ENCODE peak calls at places on chromosomes 5 and 9, in seven cellular contexts. One of them, this sample, is unnamed.

GRCh38 chr9:77304543-77304942 is 127.2 kb downstream of the VPS13A start:
- DNase-seq in prostate gland: no peak
- DNase-seq in CD4-positive, alpha-beta T cell: no peak
- DNase-seq in PC-9: no peak
- DNase-seq in GM23338: no peak
- DNase-seq in heart right ventricle: no peak
- DNase-seq in stomach: no peak
- DNase-seq in this sample: no peak

GRCh38 chr5:180336234-180337020 is 16.7 kb downstream of the GFPT2 start:
- DNase-seq in heart right ventricle: no peak
- DNase-seq in prostate gland: no peak
- DNase-seq in stomach: no peak
- DNase-seq in GM23338: no peak
- DNase-seq in PC-9: no peak
- DNase-seq in CD4-positive, alpha-beta T cell: no peak
- DNase-seq in this sample: no peak

GRCh38 chr9:126151031-126151670 is 175.5 kb upstream of the MVB12B start:
- DNase-seq in CD4-positive, alpha-beta T cell: no peak
- DNase-seq in stomach: peak
- DNase-seq in heart right ventricle: no peak
- DNase-seq in GM23338: no peak
- DNase-seq in PC-9: no peak
- DNase-seq in prostate gland: no peak
- DNase-seq in this sample: no peak

GRCh38 chr5:17378346-17378984 is 119.6 kb upstream of the TAF11L2 start:
- DNase-seq in prostate gland: no peak
- DNase-seq in heart right ventricle: no peak
- DNase-seq in GM23338: no peak
- DNase-seq in CD4-positive, alpha-beta T cell: no peak
- DNase-seq in stomach: no peak
- DNase-seq in PC-9: no peak
- DNase-seq in this sample: no peak

GRCh38 chr9:85942913-85943729 is 2.2 kb downstream of the NAA35 start:
- DNase-seq in stomach: no peak
- DNase-seq in PC-9: no peak
- DNase-seq in GM23338: no peak
- DNase-seq in CD4-positive, alpha-beta T cell: no peak
- DNase-seq in prostate gland: peak
- DNase-seq in heart right ventricle: no peak
- DNase-seq in this sample: no peak

GRCh38 chr9:2228132-2228531 is 213.0 kb downstream of the SMARCA2 start:
- DNase-seq in heart right ventricle: no peak
- DNase-seq in prostate gland: no peak
- DNase-seq in stomach: no peak
- DNase-seq in GM23338: peak
- DNase-seq in PC-9: no peak
- DNase-seq in CD4-positive, alpha-beta T cell: no peak
- DNase-seq in this sample: peak

GRCh38 chr9:131120620-131121228 is 4.7 kb upstream of the NUP214 start:
- DNase-seq in CD4-positive, alpha-beta T cell: no peak
- DNase-seq in GM23338: no peak
- DNase-seq in prostate gland: no peak
- DNase-seq in stomach: no peak
- DNase-seq in heart right ventricle: no peak
- DNase-seq in PC-9: no peak
- DNase-seq in this sample: no peak

GRCh38 chr5:111197523-111197922 is 26.7 kb upstream of the CAMK4 start:
- DNase-seq in heart right ventricle: no peak
- DNase-seq in CD4-positive, alpha-beta T cell: no peak
- DNase-seq in prostate gland: no peak
- DNase-seq in GM23338: peak
- DNase-seq in PC-9: no peak
- DNase-seq in stomach: no peak
- DNase-seq in this sample: peak

GRCh38 chr5:120139039-120139438 is 325.1 kb upstream of the PRR16 start:
- DNase-seq in GM23338: no peak
- DNase-seq in heart right ventricle: peak
- DNase-seq in prostate gland: peak
- DNase-seq in PC-9: no peak
- DNase-seq in stomach: no peak
- DNase-seq in CD4-positive, alpha-beta T cell: no peak
- DNase-seq in this sample: no peak

GRCh38 chr5:71937906-71938698 is 169.2 kb upstream of the MAP1B start:
- DNase-seq in heart right ventricle: no peak
- DNase-seq in PC-9: no peak
- DNase-seq in stomach: no peak
- DNase-seq in CD4-positive, alpha-beta T cell: no peak
- DNase-seq in prostate gland: no peak
- DNase-seq in GM23338: no peak
- DNase-seq in this sample: no peak

GRCh38 chr9:135864447-135865049 is 42.8 kb downstream of the CAMSAP1 start:
- DNase-seq in GM23338: peak
- DNase-seq in heart right ventricle: peak
- DNase-seq in stomach: peak
- DNase-seq in CD4-positive, alpha-beta T cell: peak
- DNase-seq in prostate gland: peak
- DNase-seq in PC-9: peak
- DNase-seq in this sample: peak

GRCh38 chr9:73081979-73082657 is 69.5 kb upstream of the ANXA1 start:
- DNase-seq in stomach: no peak
- DNase-seq in PC-9: no peak
- DNase-seq in heart right ventricle: no peak
- DNase-seq in GM23338: peak
- DNase-seq in CD4-positive, alpha-beta T cell: no peak
- DNase-seq in prostate gland: no peak
- DNase-seq in this sample: peak

GRCh38 chr5:38433160-38433861 is 123.1 kb downstream of the LIFR start:
- DNase-seq in heart right ventricle: peak
- DNase-seq in prostate gland: no peak
- DNase-seq in GM23338: no peak
- DNase-seq in PC-9: no peak
- DNase-seq in stomach: no peak
- DNase-seq in CD4-positive, alpha-beta T cell: no peak
- DNase-seq in this sample: no peak

DNA sequence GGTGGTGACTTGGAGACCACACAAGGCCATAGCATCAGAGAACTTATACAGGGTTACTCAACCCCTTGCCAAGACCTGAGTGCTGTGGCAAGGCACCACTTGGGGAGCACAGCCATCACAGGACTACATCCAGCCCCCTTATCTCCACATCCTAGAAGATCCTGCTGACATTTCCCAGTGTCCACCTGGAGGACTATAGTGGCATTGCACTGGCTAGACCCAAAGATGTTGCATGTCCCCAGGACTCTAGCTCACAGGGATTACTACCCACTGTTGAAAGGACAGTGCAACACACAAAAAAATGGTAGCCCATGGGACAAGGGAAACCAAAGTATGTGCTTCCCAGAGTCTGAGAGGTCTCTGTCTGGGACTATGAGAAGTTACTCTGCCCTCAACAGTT is 411.1 kb upstream of the NUDT12 start:
- DNase-seq in stomach: no peak
- DNase-seq in CD4-positive, alpha-beta T cell: no peak
- DNase-seq in GM23338: peak
- DNase-seq in prostate gland: no peak
- DNase-seq in heart right ventricle: no peak
- DNase-seq in PC-9: no peak
- DNase-seq in this sample: peak
- TF ChIP-seq CTCF in stomach: no peak
- TF ChIP-seq CTCF in CD4-positive, alpha-beta T cell: no peak
- TF ChIP-seq CTCF in GM23338: peak
- TF ChIP-seq CTCF in prostate gland: no peak
- TF ChIP-seq CTCF in heart right ventricle: no peak
- TF ChIP-seq CTCF in PC-9: peak
- TF ChIP-seq CTCF in this sample: no peak

GRCh38 chr9:129875687-129876395 is 40.6 kb downstream of the USP20 start:
- DNase-seq in CD4-positive, alpha-beta T cell: no peak
- DNase-seq in heart right ventricle: no peak
- DNase-seq in PC-9: no peak
- DNase-seq in prostate gland: no peak
- DNase-seq in stomach: no peak
- DNase-seq in GM23338: no peak
- DNase-seq in this sample: no peak
- TF ChIP-seq CTCF in CD4-positive, alpha-beta T cell: no peak
- TF ChIP-seq CTCF in heart right ventricle: no peak
- TF ChIP-seq CTCF in PC-9: no peak
- TF ChIP-seq CTCF in prostate gland: no peak
- TF ChIP-seq CTCF in stomach: no peak
- TF ChIP-seq CTCF in GM23338: no peak
- TF ChIP-seq CTCF in this sample: no peak

GRCh38 chr9:120734607-120735006 is 20.3 kb upstream of the MEGF9 start:
- DNase-seq in GM23338: no peak
- DNase-seq in CD4-positive, alpha-beta T cell: no peak
- DNase-seq in prostate gland: no peak
- DNase-seq in heart right ventricle: no peak
- DNase-seq in PC-9: no peak
- DNase-seq in stomach: no peak
- DNase-seq in this sample: no peak

GRCh38 chr9:120726484-120726883 is 12.2 kb upstream of the MEGF9 start:
- DNase-seq in heart right ventricle: no peak
- DNase-seq in PC-9: no peak
- DNase-seq in stomach: no peak
- DNase-seq in prostate gland: no peak
- DNase-seq in CD4-positive, alpha-beta T cell: no peak
- DNase-seq in GM23338: no peak
- DNase-seq in this sample: no peak

GRCh38 chr9:120733190-120733589 is 18.9 kb upstream of the MEGF9 start:
- DNase-seq in PC-9: peak
- DNase-seq in heart right ventricle: peak
- DNase-seq in prostate gland: no peak
- DNase-seq in GM23338: no peak
- DNase-seq in CD4-positive, alpha-beta T cell: no peak
- DNase-seq in stomach: peak
- DNase-seq in this sample: no peak

GRCh38 chr9:120730661-120731514 is 16.6 kb upstream of the MEGF9 start:
- DNase-seq in CD4-positive, alpha-beta T cell: no peak
- DNase-seq in PC-9: peak
- DNase-seq in heart right ventricle: peak
- DNase-seq in GM23338: peak
- DNase-seq in stomach: peak
- DNase-seq in prostate gland: no peak
- DNase-seq in this sample: peak

GRCh38 chr9:120729796-120730195 is 15.5 kb upstream of the MEGF9 start:
- DNase-seq in prostate gland: no peak
- DNase-seq in stomach: no peak
- DNase-seq in heart right ventricle: no peak
- DNase-seq in CD4-positive, alpha-beta T cell: no peak
- DNase-seq in GM23338: peak
- DNase-seq in PC-9: no peak
- DNase-seq in this sample: peak
- TF ChIP-seq CTCF in prostate gland: no peak
- TF ChIP-seq CTCF in stomach: no peak
- TF ChIP-seq CTCF in heart right ventricle: no peak
- TF ChIP-seq CTCF in CD4-positive, alpha-beta T cell: no peak
- TF ChIP-seq CTCF in GM23338: peak
- TF ChIP-seq CTCF in PC-9: peak
- TF ChIP-seq CTCF in this sample: peak

DNA sequence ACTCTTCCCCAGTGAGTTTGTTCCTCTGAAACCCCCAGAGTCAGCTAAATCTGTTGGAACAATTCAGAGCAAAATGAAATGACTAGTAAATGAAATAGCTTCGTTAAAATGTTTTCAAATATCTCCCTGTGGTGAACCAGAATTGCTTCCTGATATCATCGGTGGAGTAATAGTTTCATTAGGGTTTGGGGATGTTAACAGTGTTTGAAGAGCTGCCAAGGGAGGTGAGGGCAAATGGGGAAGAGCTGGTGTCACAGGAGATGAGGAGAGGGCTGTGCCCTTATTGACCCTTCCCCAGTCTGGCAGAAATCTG is 4.3 kb upstream of the C7 start:
- DNase-seq in CD4-positive, alpha-beta T cell: no peak
- DNase-seq in GM23338: no peak
- DNase-seq in prostate gland: no peak
- DNase-seq in PC-9: no peak
- DNase-seq in heart right ventricle: no peak
- DNase-seq in stomach: no peak
- DNase-seq in this sample: no peak
- TF ChIP-seq CTCF in CD4-positive, alpha-beta T cell: no peak
- TF ChIP-seq CTCF in GM23338: no peak
- TF ChIP-seq CTCF in prostate gland: no peak
- TF ChIP-seq CTCF in PC-9: peak
- TF ChIP-seq CTCF in heart right ventricle: no peak
- TF ChIP-seq CTCF in stomach: peak
- TF ChIP-seq CTCF in this sample: no peak

DNA sequence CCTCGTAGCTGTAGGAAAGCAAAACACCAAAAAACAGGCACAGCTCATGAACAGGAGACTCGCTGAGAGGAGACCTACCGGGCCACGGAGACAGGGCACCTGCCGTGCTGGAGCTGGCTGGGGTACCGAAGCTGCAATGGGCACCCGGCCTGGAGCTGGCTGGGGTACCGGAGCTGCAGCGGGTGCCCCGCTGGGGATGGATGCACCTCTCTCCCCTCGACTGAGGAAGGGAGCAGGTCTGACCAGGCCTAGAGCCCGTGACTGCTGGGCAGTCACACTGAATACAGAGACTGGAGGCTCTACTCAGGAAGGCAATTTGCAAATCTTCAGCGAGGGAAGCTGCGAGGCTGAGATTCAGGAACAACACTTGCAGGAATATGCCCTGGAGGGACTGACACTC is 27.7 kb upstream of the LPCAT1 start:
- DNase-seq in PC-9: no peak
- DNase-seq in prostate gland: peak
- DNase-seq in stomach: no peak
- DNase-seq in heart right ventricle: no peak
- DNase-seq in CD4-positive, alpha-beta T cell: no peak
- DNase-seq in GM23338: no peak
- DNase-seq in this sample: no peak
- TF ChIP-seq CTCF in PC-9: no peak
- TF ChIP-seq CTCF in prostate gland: no peak
- TF ChIP-seq CTCF in stomach: no peak
- TF ChIP-seq CTCF in heart right ventricle: no peak
- TF ChIP-seq CTCF in CD4-positive, alpha-beta T cell: no peak
- TF ChIP-seq CTCF in GM23338: no peak
- TF ChIP-seq CTCF in this sample: no peak

GRCh38 chr5:150515446-150515845 is 7.5 kb downstream of the NDST1 start:
- DNase-seq in GM23338: no peak
- DNase-seq in heart right ventricle: no peak
- DNase-seq in prostate gland: no peak
- DNase-seq in stomach: no peak
- DNase-seq in CD4-positive, alpha-beta T cell: no peak
- DNase-seq in PC-9: no peak
- DNase-seq in this sample: no peak

GRCh38 chr5:150511641-150512367 is 3.9 kb downstream of the NDST1 start:
- DNase-seq in CD4-positive, alpha-beta T cell: no peak
- DNase-seq in heart right ventricle: peak
- DNase-seq in PC-9: peak
- DNase-seq in GM23338: peak
- DNase-seq in stomach: peak
- DNase-seq in prostate gland: no peak
- DNase-seq in this sample: peak

GRCh38 chr5:150514708-150515211 is 6.8 kb downstream of the NDST1 start:
- DNase-seq in prostate gland: no peak
- DNase-seq in PC-9: peak
- DNase-seq in stomach: peak
- DNase-seq in CD4-positive, alpha-beta T cell: no peak
- DNase-seq in heart right ventricle: no peak
- DNase-seq in GM23338: no peak
- DNase-seq in this sample: no peak

GRCh38 chr5:150512368-150512747 is 4.4 kb downstream of the NDST1 start:
- DNase-seq in GM23338: no peak
- DNase-seq in heart right ventricle: no peak
- DNase-seq in prostate gland: peak
- DNase-seq in stomach: peak
- DNase-seq in CD4-positive, alpha-beta T cell: no peak
- DNase-seq in PC-9: no peak
- DNase-seq in this sample: no peak

GRCh38 chr5:150513375-150514309 is 5.7 kb downstream of the NDST1 start:
- DNase-seq in heart right ventricle: no peak
- DNase-seq in PC-9: peak
- DNase-seq in stomach: no peak
- DNase-seq in GM23338: peak
- DNase-seq in prostate gland: no peak
- DNase-seq in CD4-positive, alpha-beta T cell: no peak
- DNase-seq in this sample: no peak
- TF ChIP-seq CTCF in heart right ventricle: no peak
- TF ChIP-seq CTCF in PC-9: peak
- TF ChIP-seq CTCF in stomach: no peak
- TF ChIP-seq CTCF in GM23338: peak
- TF ChIP-seq CTCF in prostate gland: no peak
- TF ChIP-seq CTCF in CD4-positive, alpha-beta T cell: no peak
- TF ChIP-seq CTCF in this sample: peak